ENCODE peak calls at places on chromosomes 6 and 20, in five cellular contexts. N is A549, K is SK-N-SH, J is GM12878, B is K562. Q is an unnamed sample.

GRCh38 chr20:32168184-32168910 is 39.2 kb downstream of the PLAGL2 start:
- DNase-seq in N (no peak), K (no peak), B (no peak), J (no peak), Q (peak; percentile 58)

GRCh38 chr6:143806282-143807102 is 36.6 kb upstream of the LTV1 start:
- DNase-seq in J (no peak), B (peak; percentile 90), K (no peak), N (no peak), Q (peak; percentile 88)

GRCh38 chr20:63101781-63102719 is 95.3 kb upstream of the BHLHE23 start:
- DNase-seq in K (peak; percentile 67), B (no peak), N (peak; percentile 61), J (no peak), Q (peak; percentile 24)

GRCh38 chr6:114058435-114058834 is 87.5 kb upstream of the HDAC2 start:
- DNase-seq in B (no peak), K (peak; percentile 57), J (no peak), N (no peak), Q (no peak)

GRCh38 chr6:18501313-18502013 is 114.3 kb downstream of the RNF144B start:
- DNase-seq in N (peak; percentile 5), J (no peak), B (no peak), K (no peak), Q (peak; percentile 91)

GRCh38 chr20:48017992-48018391 is 232.7 kb upstream of the SULF2 start:
- DNase-seq in B (no peak), N (no peak), K (no peak), J (no peak), Q (no peak)

GRCh38 chr6:62344850-62345249 is 58.8 kb upstream of the KHDRBS2 start:
- DNase-seq in N (no peak), K (no peak), B (no peak), J (no peak), Q (no peak)

GRCh38 chr6:53830356-53830755 is 35.6 kb downstream of the LRRC1 start:
- DNase-seq in N (no peak), B (no peak), J (no peak), K (no peak), Q (peak; percentile 23)

GRCh38 chr6:149093643-149094042 is 223.9 kb upstream of the TAB2 start:
- DNase-seq in J (no peak), B (no peak), N (no peak), K (no peak), Q (peak; percentile 75)

GRCh38 chr20:22807646-22808045 is 223.3 kb upstream of the FOXA2 start:
- DNase-seq in N (peak; percentile 75), J (no peak), K (peak; percentile 8), B (no peak), Q (peak; percentile 1)

GRCh38 chr6:159535629-159536028 is 157.4 kb downstream of the SOD2 start:
- DNase-seq in N (no peak), K (no peak), B (no peak), J (no peak), Q (no peak)

GRCh38 chr6:51462896-51463679 is 624.3 kb downstream of the PKHD1 start:
- DNase-seq in K (no peak), B (no peak), J (no peak), N (no peak), Q (no peak)

GRCh38 chr6:139099984-139100383 is 34.9 kb upstream of the HECA start:
- DNase-seq in J (peak; percentile 57), N (no peak), K (no peak), B (no peak), Q (no peak)

GRCh38 chr6:36660771-36661471 is 17.6 kb upstream of the CDKN1A start:
- DNase-seq in B (peak; percentile 93), J (no peak), K (no peak), N (no peak), Q (no peak)

GRCh38 chr6:161406633-161407032 is 132.8 kb upstream of the AGPAT4 start:
- DNase-seq in K (no peak), N (peak; percentile 70), B (no peak), J (no peak), Q (peak; percentile 88)

DNA sequence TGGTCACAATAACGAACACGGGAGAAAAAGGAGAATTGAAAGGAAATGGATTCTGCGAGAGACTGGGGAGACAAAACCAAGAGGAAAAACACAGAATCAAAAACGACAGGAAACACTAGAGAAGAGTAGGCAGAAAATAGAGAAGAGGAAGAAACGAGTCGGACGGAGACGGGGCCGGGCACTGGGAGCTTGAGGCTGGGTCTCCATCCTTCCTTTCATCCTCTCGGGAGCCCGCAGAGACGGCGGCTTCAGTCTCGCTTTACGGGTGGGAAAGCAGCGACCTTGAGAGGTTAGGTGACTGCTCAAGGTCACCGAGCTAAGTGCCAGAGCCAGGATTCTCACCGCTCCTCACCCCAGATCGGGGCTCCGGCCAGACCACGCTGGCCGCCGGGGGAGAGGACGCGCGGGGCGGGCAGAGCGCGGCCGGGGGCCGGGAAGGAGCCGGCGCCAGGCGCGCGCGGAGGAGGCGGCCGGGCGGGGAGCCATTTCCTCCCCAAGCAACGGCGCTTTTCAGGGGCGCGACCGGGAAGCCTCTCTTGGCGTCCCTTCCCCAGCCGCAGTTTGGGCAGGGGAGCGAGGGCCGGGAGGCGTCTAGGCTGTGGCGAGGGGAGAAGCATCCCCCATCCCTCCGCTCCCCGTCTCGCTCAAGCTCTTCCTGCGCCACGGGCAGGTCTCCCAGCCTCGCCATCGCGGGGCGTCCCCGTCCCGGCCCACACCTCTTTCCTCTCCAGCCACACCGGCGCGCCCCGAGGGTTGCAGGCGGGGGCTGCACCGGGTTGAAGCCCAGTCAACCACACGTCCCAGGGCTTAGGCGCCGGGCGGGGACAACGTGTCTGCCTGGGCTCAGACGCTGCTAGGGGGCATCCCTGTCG is 24.0 kb upstream of the MAP3K7 start:
- DNase-seq in B (peak; percentile 36), J (no peak), N (peak; percentile 0), K (peak; percentile 59), Q (peak; percentile 4)
- TF ChIP-seq RFX5 in B (no peak), J (no peak), N (no peak), K (no peak), Q (no peak)

DNA sequence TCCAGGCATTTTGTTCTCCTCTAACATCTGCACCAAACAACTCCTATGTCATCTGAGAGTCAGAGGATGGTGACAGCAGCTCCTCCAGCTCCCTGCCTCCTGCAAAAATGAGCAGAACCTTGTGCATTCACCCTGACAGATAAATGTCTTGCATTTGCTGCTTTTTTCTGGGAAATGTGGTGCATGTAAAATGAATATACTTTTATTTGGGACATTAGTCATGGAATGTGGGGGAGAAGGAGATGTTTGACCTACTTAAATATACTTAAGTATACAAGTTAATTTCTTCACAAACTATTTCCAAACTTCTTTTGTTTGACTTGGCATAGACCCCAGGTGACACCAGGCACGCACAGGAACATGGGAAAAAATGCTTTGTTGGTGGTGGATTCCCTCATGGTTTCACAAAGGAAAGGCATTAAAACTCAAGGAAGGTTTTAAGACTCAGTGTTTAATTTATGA is 181.8 kb upstream of the MCHR2 start:
- DNase-seq in K (no peak), N (peak; percentile 59), J (no peak), B (no peak), Q (peak; percentile 95)
- TF ChIP-seq RCOR1 in K (no peak), N (no peak), J (no peak), B (no peak), Q (no peak)

DNA sequence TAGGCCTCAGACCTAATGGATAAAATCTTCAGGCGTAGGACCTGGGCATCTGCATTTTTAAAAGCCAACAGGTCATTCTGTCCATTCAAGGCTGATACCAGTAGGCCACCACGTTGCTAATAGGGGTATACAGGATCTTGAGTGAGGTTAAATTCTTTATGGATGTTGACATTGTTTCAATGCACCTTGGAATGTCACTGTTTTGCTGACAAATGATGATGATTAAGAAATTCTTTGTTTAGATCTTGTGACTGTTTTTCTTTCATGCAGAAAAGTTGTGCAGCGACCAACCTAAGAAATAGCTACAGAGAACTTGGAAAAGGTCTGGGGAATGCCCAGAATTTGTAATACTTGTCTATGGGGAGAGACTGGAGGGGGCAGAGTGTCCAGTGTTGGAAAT is 101.1 kb upstream of the CLDN20 start:
- DNase-seq in K (no peak), N (no peak), B (no peak), J (no peak), Q (peak; percentile 59)
- TF ChIP-seq RFX5 in K (no peak), N (no peak), B (no peak), J (no peak), Q (no peak)

GRCh38 chr6:131747821-131748353 is 37.1 kb upstream of the CTAGE9 start:
- DNase-seq in K (no peak), J (no peak), B (no peak), N (no peak), Q (no peak)
- TF ChIP-seq RCOR1 in K (no peak), J (no peak), B (no peak), N (no peak), Q (no peak)

GRCh38 chr20:38002422-38002821 is 30.8 kb downstream of the TTI1 start:
- DNase-seq in N (no peak), J (no peak), B (peak; percentile 27), K (peak; percentile 68), Q (no peak)

GRCh38 chr20:37999526-38000263 is 33.6 kb downstream of the TTI1 start:
- DNase-seq in B (no peak), J (no peak), N (no peak), K (no peak), Q (no peak)

GRCh38 chr20:38001981-38002380 is 31.3 kb downstream of the TTI1 start:
- DNase-seq in B (peak; percentile 36), K (no peak), N (no peak), J (no peak), Q (peak; percentile 51)

GRCh38 chr20:38000293-38000692 is 33.0 kb downstream of the TTI1 start:
- DNase-seq in K (no peak), B (no peak), N (no peak), J (no peak), Q (no peak)

DNA sequence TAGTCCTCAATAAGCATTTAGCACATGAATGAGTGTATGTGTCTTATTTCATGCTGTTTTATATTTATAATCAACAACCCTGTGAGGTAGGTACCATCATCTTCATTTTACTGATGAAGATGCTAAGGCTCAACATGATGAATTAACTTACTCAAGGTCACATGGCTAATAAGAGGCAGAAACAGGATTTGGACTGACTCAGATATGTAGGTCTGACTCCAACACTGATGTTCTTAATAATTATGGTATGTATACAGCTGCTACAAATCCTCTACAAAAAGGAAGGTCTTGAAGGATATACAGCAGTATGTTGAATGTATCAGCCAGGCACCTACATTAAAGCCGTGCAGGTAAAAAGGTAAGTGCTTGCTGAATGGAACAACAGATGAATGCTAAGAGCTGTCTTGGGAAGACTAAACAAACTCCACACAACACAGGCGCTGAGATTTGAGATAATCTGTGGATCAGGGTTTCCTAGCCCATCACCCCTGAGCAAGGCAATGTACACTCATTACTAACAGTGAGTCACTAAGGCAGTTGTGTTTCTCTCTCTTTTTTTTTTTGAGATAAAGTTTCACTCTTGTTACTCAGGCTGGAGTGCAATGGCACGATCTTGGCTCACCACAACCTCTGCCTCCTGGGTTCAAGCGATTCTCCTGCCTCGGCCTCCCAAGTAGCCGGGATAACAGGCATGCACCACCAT is 31.9 kb downstream of the TTI1 start:
- DNase-seq in J (no peak), N (no peak), B (no peak), K (no peak), Q (peak; percentile 91)
- TF ChIP-seq RFX5 in J (no peak), N (no peak), B (no peak), K (no peak), Q (no peak)